ENCODE peak calls at places on chromosomes 3 and 15, in five cellular contexts. One of them, this sample, is unnamed.

GRCh38 chr15:90885432-90886290 is 1.4 kb downstream of the FES start:
- DNase-seq in neural progenitor cell: peak; percentile 85
- DNase-seq in testis: peak; percentile 71
- DNase-seq in lung: peak; percentile 81
- DNase-seq in psoas muscle: peak; percentile 80
- DNase-seq in this sample: no peak

GRCh38 chr15:62940755-62941361 is 101.7 kb upstream of the TPM1 start:
- DNase-seq in neural progenitor cell: no peak
- DNase-seq in testis: peak; percentile 78
- DNase-seq in lung: peak; percentile 37
- DNase-seq in psoas muscle: peak; percentile 83
- DNase-seq in this sample: no peak

GRCh38 chr3:124963755-124964154 is 29.2 kb upstream of the MUC13 start:
- DNase-seq in neural progenitor cell: no peak
- DNase-seq in testis: no peak
- DNase-seq in lung: no peak
- DNase-seq in psoas muscle: no peak
- DNase-seq in this sample: no peak

GRCh38 chr3:155352900-155353490 is 59.5 kb upstream of the STRIT1 start:
- DNase-seq in neural progenitor cell: peak; percentile 43
- DNase-seq in testis: no peak
- DNase-seq in lung: no peak
- DNase-seq in psoas muscle: no peak
- DNase-seq in this sample: no peak

GRCh38 chr15:73700041-73700842 is 16.1 kb downstream of the CD276 start:
- DNase-seq in neural progenitor cell: peak; percentile 89
- DNase-seq in testis: peak; percentile 90
- DNase-seq in lung: peak; percentile 79
- DNase-seq in psoas muscle: peak; percentile 71
- DNase-seq in this sample: no peak

GRCh38 chr3:160755776-160756304 is at the start of gene PPM1L:
- DNase-seq in neural progenitor cell: peak; percentile 89
- DNase-seq in testis: no peak
- DNase-seq in lung: peak; percentile 59
- DNase-seq in psoas muscle: peak; percentile 60
- DNase-seq in this sample: no peak

GRCh38 chr15:96355561-96356129 is 25.1 kb downstream of the NR2F2 start:
- DNase-seq in neural progenitor cell: peak; percentile 56
- DNase-seq in testis: no peak
- DNase-seq in lung: no peak
- DNase-seq in psoas muscle: no peak
- DNase-seq in this sample: peak; percentile 85

GRCh38 chr15:67744331-67745058 is 80.8 kb upstream of the SKOR1 start:
- DNase-seq in neural progenitor cell: no peak
- DNase-seq in testis: no peak
- DNase-seq in lung: no peak
- DNase-seq in psoas muscle: no peak
- DNase-seq in this sample: no peak

GRCh38 chr15:83323296-83323711 is 38.8 kb upstream of the BNC1 start:
- DNase-seq in neural progenitor cell: no peak
- DNase-seq in testis: no peak
- DNase-seq in lung: no peak
- DNase-seq in psoas muscle: no peak
- DNase-seq in this sample: no peak

GRCh38 chr3:77122610-77123009 is 82.7 kb downstream of the ROBO2 start:
- DNase-seq in neural progenitor cell: no peak
- DNase-seq in testis: no peak
- DNase-seq in lung: no peak
- DNase-seq in psoas muscle: no peak
- DNase-seq in this sample: no peak

GRCh38 chr3:39267631-39268553 is 11.9 kb downstream of the CX3CR1 start:
- DNase-seq in neural progenitor cell: no peak
- DNase-seq in testis: no peak
- DNase-seq in lung: no peak
- DNase-seq in psoas muscle: no peak
- DNase-seq in this sample: no peak

GRCh38 chr3:109647985-109648384 is 310.6 kb upstream of the DPPA4 start:
- DNase-seq in neural progenitor cell: no peak
- DNase-seq in testis: no peak
- DNase-seq in lung: no peak
- DNase-seq in psoas muscle: no peak
- DNase-seq in this sample: no peak

GRCh38 chr15:86743283-86743903 is 663.7 kb downstream of the AGBL1 start:
- DNase-seq in neural progenitor cell: peak; percentile 82
- DNase-seq in testis: peak; percentile 66
- DNase-seq in lung: no peak
- DNase-seq in psoas muscle: peak; percentile 10
- DNase-seq in this sample: no peak

GRCh38 chr15:84828433-84828908 is 11.3 kb downstream of the ALPK3 start:
- DNase-seq in neural progenitor cell: no peak
- DNase-seq in testis: peak; percentile 60
- DNase-seq in lung: no peak
- DNase-seq in psoas muscle: no peak
- DNase-seq in this sample: no peak

GRCh38 chr3:170529912-170530311 is 56.0 kb downstream of the SLC7A14 start:
- DNase-seq in neural progenitor cell: no peak
- DNase-seq in testis: no peak
- DNase-seq in lung: no peak
- DNase-seq in psoas muscle: no peak
- DNase-seq in this sample: no peak

GRCh38 chr3:62131620-62132019 is 241.7 kb downstream of the FEZF2 start:
- DNase-seq in neural progenitor cell: peak; percentile 22
- DNase-seq in testis: no peak
- DNase-seq in lung: no peak
- DNase-seq in psoas muscle: no peak
- DNase-seq in this sample: no peak

GRCh38 chr15:78642341-78642740 is 1.3 kb upstream of the CHRNB4 start:
- DNase-seq in neural progenitor cell: no peak
- DNase-seq in testis: no peak
- DNase-seq in lung: no peak
- DNase-seq in psoas muscle: no peak
- DNase-seq in this sample: no peak

GRCh38 chr15:59594493-59594942 is 17.1 kb upstream of the GCNT3 start:
- DNase-seq in neural progenitor cell: no peak
- DNase-seq in testis: peak; percentile 31
- DNase-seq in lung: no peak
- DNase-seq in psoas muscle: no peak
- DNase-seq in this sample: no peak

GRCh38 chr3:174342206-174342605 is 516.9 kb upstream of the NAALADL2 start:
- DNase-seq in neural progenitor cell: no peak
- DNase-seq in testis: no peak
- DNase-seq in lung: no peak
- DNase-seq in psoas muscle: no peak
- DNase-seq in this sample: no peak

GRCh38 chr3:127970966-127971592 is 56.0 kb downstream of the KBTBD12 start:
- DNase-seq in neural progenitor cell: peak; percentile 70
- DNase-seq in testis: peak; percentile 65
- DNase-seq in lung: no peak
- DNase-seq in psoas muscle: no peak
- DNase-seq in this sample: no peak

GRCh38 chr15:70284438-70285214 is 186.9 kb upstream of the TLE3 start:
- DNase-seq in neural progenitor cell: no peak
- DNase-seq in testis: no peak
- DNase-seq in lung: peak; percentile 69
- DNase-seq in psoas muscle: no peak
- DNase-seq in this sample: no peak

GRCh38 chr3:141086188-141086587 is 35.0 kb downstream of the SPSB4 start:
- DNase-seq in neural progenitor cell: no peak
- DNase-seq in testis: no peak
- DNase-seq in lung: no peak
- DNase-seq in psoas muscle: no peak
- DNase-seq in this sample: no peak

GRCh38 chr3:38015984-38016383 is 13.5 kb downstream of the PLCD1 start:
- DNase-seq in neural progenitor cell: no peak
- DNase-seq in testis: no peak
- DNase-seq in lung: no peak
- DNase-seq in psoas muscle: no peak
- DNase-seq in this sample: no peak

GRCh38 chr3:174251696-174252095 is 607.4 kb upstream of the NAALADL2 start:
- DNase-seq in neural progenitor cell: no peak
- DNase-seq in testis: no peak
- DNase-seq in lung: no peak
- DNase-seq in psoas muscle: no peak
- DNase-seq in this sample: no peak

GRCh38 chr3:57382933-57383332 is 90.4 kb upstream of the ASB14 start:
- DNase-seq in neural progenitor cell: no peak
- DNase-seq in testis: no peak
- DNase-seq in lung: no peak
- DNase-seq in psoas muscle: no peak
- DNase-seq in this sample: no peak

GRCh38 chr3:194313642-194314430 is 37.3 kb downstream of the CPN2 start:
- DNase-seq in neural progenitor cell: peak; percentile 52
- DNase-seq in testis: peak; percentile 70
- DNase-seq in lung: no peak
- DNase-seq in psoas muscle: peak; percentile 83
- DNase-seq in this sample: no peak

GRCh38 chr3:194312186-194312742 is 38.9 kb downstream of the CPN2 start:
- DNase-seq in neural progenitor cell: no peak
- DNase-seq in testis: no peak
- DNase-seq in lung: no peak
- DNase-seq in psoas muscle: no peak
- DNase-seq in this sample: no peak

GRCh38 chr3:194314669-194315068 is 36.5 kb downstream of the CPN2 start:
- DNase-seq in neural progenitor cell: no peak
- DNase-seq in testis: no peak
- DNase-seq in lung: no peak
- DNase-seq in psoas muscle: no peak
- DNase-seq in this sample: no peak

GRCh38 chr3:194311000-194311399 is 40.1 kb downstream of the CPN2 start:
- DNase-seq in neural progenitor cell: no peak
- DNase-seq in testis: no peak
- DNase-seq in lung: no peak
- DNase-seq in psoas muscle: no peak
- DNase-seq in this sample: no peak

DNA sequence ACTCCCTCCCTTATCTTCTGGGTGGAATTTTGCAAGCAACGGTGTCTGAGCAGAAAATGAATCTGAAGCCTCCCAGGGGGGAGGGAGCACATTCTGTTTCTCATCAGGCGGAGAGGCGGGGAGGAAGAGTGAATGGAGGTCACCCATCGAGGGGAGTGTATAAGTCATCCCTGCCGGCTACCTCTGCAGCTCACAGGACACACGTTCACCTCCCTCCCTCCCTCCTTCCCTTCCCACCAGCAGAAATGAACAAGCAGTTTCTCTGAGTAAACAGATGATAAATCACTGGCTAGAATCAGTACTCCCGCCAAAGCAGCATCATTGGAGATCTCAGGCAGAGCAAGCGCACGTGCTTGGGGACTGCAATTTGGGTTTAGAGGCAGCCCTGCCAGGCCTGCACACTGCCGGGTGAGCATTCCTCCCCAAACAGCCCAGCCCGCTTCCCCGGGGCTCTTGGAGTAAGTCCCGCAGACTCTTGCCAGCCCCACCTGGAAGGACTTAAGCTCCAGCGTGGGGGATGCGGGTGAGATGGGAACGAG is 38.3 kb downstream of the CPN2 start:
- DNase-seq in neural progenitor cell: peak; percentile 55
- DNase-seq in testis: peak; percentile 76
- DNase-seq in lung: no peak
- DNase-seq in psoas muscle: peak; percentile 70
- DNase-seq in this sample: no peak
- H3K4me1 ChIP-seq in neural progenitor cell: peaks cover 40% of the 10 kb centered on the region
- H3K4me1 ChIP-seq in testis: peaks cover 32% of the 10 kb centered on the region
- H3K4me1 ChIP-seq in lung: peaks cover 7% of the 10 kb centered on the region
- H3K4me1 ChIP-seq in psoas muscle: peaks cover 7% of the 10 kb centered on the region
- H3K4me1 ChIP-seq in this sample: peaks cover 45% of the 10 kb centered on the region

GRCh38 chr3:42980909-42981308 is 1.8 kb downstream of the GASK1A start:
- DNase-seq in neural progenitor cell: peak; percentile 20
- DNase-seq in testis: no peak
- DNase-seq in lung: no peak
- DNase-seq in psoas muscle: no peak
- DNase-seq in this sample: no peak
- H3K4me3 ChIP-seq in neural progenitor cell: no peak overlapping the region
- H3K4me3 ChIP-seq in testis: peak overlapping the region; percentile 65
- H3K4me3 ChIP-seq in lung: no peak overlapping the region
- H3K4me3 ChIP-seq in psoas muscle: peak overlapping the region; percentile 74
- H3K4me3 ChIP-seq in this sample: peak overlapping the region; percentile 57

GRCh38 chr15:98655732-98656131 is 7.4 kb downstream of the IGF1R start:
- DNase-seq in neural progenitor cell: no peak
- DNase-seq in testis: no peak
- DNase-seq in lung: no peak
- DNase-seq in psoas muscle: no peak
- DNase-seq in this sample: no peak
- H3K4me1 ChIP-seq in neural progenitor cell: peaks cover 50% of the 10 kb centered on the region
- H3K4me1 ChIP-seq in testis: peaks cover 26% of the 10 kb centered on the region
- H3K4me1 ChIP-seq in lung: peaks cover 7% of the 10 kb centered on the region
- H3K4me1 ChIP-seq in psoas muscle: peaks cover 61% of the 10 kb centered on the region
- H3K4me1 ChIP-seq in this sample: peaks cover 66% of the 10 kb centered on the region

GRCh38 chr15:80154336-80154735 is 1.5 kb downstream of the FAH start:
- DNase-seq in neural progenitor cell: peak; percentile 32
- DNase-seq in testis: peak; percentile 51
- DNase-seq in lung: no peak
- DNase-seq in psoas muscle: no peak
- DNase-seq in this sample: no peak

GRCh38 chr15:80152896-80153876 is at the start of gene FAH:
- DNase-seq in neural progenitor cell: peak; percentile 48
- DNase-seq in testis: no peak
- DNase-seq in lung: peak; percentile 70
- DNase-seq in psoas muscle: no peak
- DNase-seq in this sample: no peak

GRCh38 chr15:80155001-80155377 is 2.2 kb downstream of the FAH start:
- DNase-seq in neural progenitor cell: no peak
- DNase-seq in testis: no peak
- DNase-seq in lung: no peak
- DNase-seq in psoas muscle: no peak
- DNase-seq in this sample: no peak

GRCh38 chr15:80152180-80152895 is 461 bp upstream of the FAH start:
- DNase-seq in neural progenitor cell: peak; percentile 97
- DNase-seq in testis: peak; percentile 97
- DNase-seq in lung: peak; percentile 97
- DNase-seq in psoas muscle: peak; percentile 98
- DNase-seq in this sample: peak; percentile 99

GRCh38 chr15:80153900-80154299 is 1.1 kb downstream of the FAH start:
- DNase-seq in neural progenitor cell: no peak
- DNase-seq in testis: no peak
- DNase-seq in lung: no peak
- DNase-seq in psoas muscle: no peak
- DNase-seq in this sample: no peak
- H3K4me3 ChIP-seq in neural progenitor cell: peak overlapping the region; percentile 66
- H3K4me3 ChIP-seq in testis: no peak overlapping the region
- H3K4me3 ChIP-seq in lung: no peak overlapping the region
- H3K4me3 ChIP-seq in psoas muscle: peak overlapping the region; percentile 75
- H3K4me3 ChIP-seq in this sample: no peak overlapping the region